ENCODE peak calls at places on chromosomes 4 and X, in four cellular contexts. X is iPS-NIHi11; M is NCI-H226; I is activated CD4-positive, alpha-beta T cell treated with anti-CD3 and anti-CD28 coated beads, Interleukin-2, amount 50 U/mL, for 1 hour. L is an unnamed sample.

GRCh38 chr4:96729641-96730040 is 889.7 kb downstream of the PDHA2 start:
- DNase-seq in X (peak; percentile 7), M (peak; percentile 63), I (no peak), L (no peak)

GRCh38 chr4:2284934-2285664 is 23.2 kb upstream of the MXD4 start:
- DNase-seq in X (no peak), M (peak; percentile 46), I (no peak), L (peak; percentile 32)

GRCh38 chrX:29687687-29688086 is 527.7 kb upstream of the MAGEB2 start:
- DNase-seq in X (no peak), M (peak; percentile 58), I (no peak), L (no peak)

GRCh38 chr4:95232358-95233156 is 316.2 kb downstream of the UNC5C start:
- DNase-seq in X (no peak), M (no peak), I (no peak), L (no peak)

GRCh38 chr4:2771264-2771663 is 15.1 kb upstream of the TNIP2 start:
- DNase-seq in X (no peak), M (no peak), I (no peak), L (no peak)

GRCh38 chrX:34371740-34372139 is 239.6 kb upstream of the FAM47A start:
- DNase-seq in X (no peak), M (no peak), I (no peak), L (no peak)

GRCh38 chrX:68686684-68687045 is 39.2 kb downstream of the STARD8 start:
- DNase-seq in X (no peak), M (no peak), I (no peak), L (no peak)

GRCh38 chrX:148363836-148364235 is 136.6 kb upstream of the AFF2 start:
- DNase-seq in X (no peak), M (no peak), I (no peak), L (no peak)

GRCh38 chr4:52617467-52618017 is 41.6 kb downstream of the USP46 start:
- DNase-seq in X (no peak), M (no peak), I (no peak), L (no peak)

GRCh38 chr4:180960758-180961401 is 1282.3 kb upstream of the TENM3 start:
- DNase-seq in X (no peak), M (no peak), I (no peak), L (no peak)

GRCh38 chr4:168796362-168797106 is 213.5 kb downstream of the CBR4 start:
- DNase-seq in X (no peak), M (peak; percentile 91), I (no peak), L (peak; percentile 75)

GRCh38 chr4:119299221-119300071 is 22.5 kb downstream of the FABP2 start:
- DNase-seq in X (no peak), M (no peak), I (no peak), L (no peak)

GRCh38 chrX:69282893-69283690 is 117.8 kb upstream of the PJA1 start:
- DNase-seq in X (no peak), M (no peak), I (no peak), L (no peak)

GRCh38 chr4:99949034-99949998 is 759 bp downstream of the H2AZ1 start:
- DNase-seq in X (peak; percentile 65), M (peak; percentile 82), I (peak; percentile 83), L (peak; percentile 77)

GRCh38 chr4:16207409-16207808 is 18.9 kb downstream of the TAPT1 start:
- DNase-seq in X (no peak), M (no peak), I (no peak), L (no peak)

GRCh38 chrX:132022115-132022862 is 813 bp upstream of the STK26 start:
- DNase-seq in X (peak; percentile 5), M (no peak), I (no peak), L (no peak)

GRCh38 chr4:131098976-131099375 is 2003.0 kb downstream of the C4orf33 start:
- DNase-seq in X (no peak), M (no peak), I (no peak), L (no peak)

GRCh38 chr4:3413217-3413671 is 28.5 kb upstream of the HGFAC start:
- DNase-seq in X (peak; percentile 9), M (no peak), I (no peak), L (no peak)

GRCh38 chr4:113636438-113636818 is 125.1 kb downstream of the CAMK2D start:
- DNase-seq in X (no peak), M (no peak), I (no peak), L (no peak)

GRCh38 chr4:136687118-136687517 is 845.2 kb downstream of the PCDH18 start:
- DNase-seq in X (peak; percentile 10), M (peak; percentile 11), I (no peak), L (no peak)

GRCh38 chrX:149829751-149830191 is 48.0 kb downstream of the MAGEA9 start:
- DNase-seq in X (no peak), M (no peak), I (peak; percentile 6), L (no peak)

GRCh38 chrX:71106427-71106826 is at the start of gene CXorf65:
- DNase-seq in X (no peak), M (peak; percentile 7), I (peak; percentile 9), L (no peak)

GRCh38 chrX:118552501-118552900 is 56.9 kb downstream of the DOCK11 start:
- DNase-seq in X (no peak), M (peak; percentile 71), I (no peak), L (no peak)

GRCh38 chr4:178086324-178086723 is 644.1 kb upstream of the AGA start:
- DNase-seq in X (peak; percentile 33), M (no peak), I (no peak), L (no peak)

GRCh38 chr4:8938137-8938536 is 66.5 kb upstream of the HMX1 start:
- DNase-seq in X (no peak), M (no peak), I (no peak), L (no peak)

GRCh38 chr4:112113786-112114185 is 31.5 kb upstream of the FAM241A start:
- DNase-seq in X (no peak), M (no peak), I (no peak), L (no peak)

GRCh38 chr4:152983221-152983620 is 47.1 kb downstream of the FHDC1 start:
- DNase-seq in X (peak; percentile 81), M (peak; percentile 73), I (no peak), L (no peak)

GRCh38 chr4:55071951-55072350 is 53.4 kb downstream of the KDR start:
- DNase-seq in X (no peak), M (peak; percentile 42), I (no peak), L (no peak)

GRCh38 chrX:13659057-13659456 is 6.1 kb downstream of the TCEANC start:
- DNase-seq in X (no peak), M (peak; percentile 59), I (no peak), L (no peak)

GRCh38 chrX:124646403-124646802 is 300.0 kb downstream of the SH2D1A start:
- DNase-seq in X (no peak), M (no peak), I (no peak), L (no peak)

GRCh38 chrX:113510586-113510985 is 670.0 kb upstream of the AMOT start:
- DNase-seq in X (no peak), M (no peak), I (no peak), L (no peak)

GRCh38 chrX:77014655-77015377 is 432.4 kb upstream of the FGF16 start:
- DNase-seq in X (peak; percentile 81), M (no peak), I (no peak), L (no peak)

GRCh38 chr4:188197566-188197965 is 58.3 kb downstream of the TRIML1 start:
- DNase-seq in X (no peak), M (no peak), I (no peak), L (no peak)